ENCODE peak calls at places on chromosome 14, in eight cellular contexts. L is thoracic aorta; Z is activated CD4-positive, alpha-beta T cell treated with anti-CD3 and anti-CD28 coated beads, Interleukin-2, amount 10 ng/mL, durations not matched to agents 24 days and 14 days; G is Daoy; E is NCI-H345; I is EL; D is right cardiac atrium; H is hippocampal formation. J is an unnamed sample.

GRCh38 chr14:87628129-87628528 is 364.9 kb downstream of the GALC start:
- DNase-seq in L (peak), Z (no peak), G (peak), E (no peak), I (peak), D (peak), H (peak), J (peak)

GRCh38 chr14:90782892-90783291 is 33.3 kb downstream of the TTC7B start:
- DNase-seq in L (no peak), Z (no peak), G (no peak), E (no peak), I (no peak), D (no peak), H (no peak), J (no peak)

GRCh38 chr14:105283028-105283427 is 17.8 kb downstream of the BRF1 start:
- DNase-seq in L (no peak), Z (no peak), G (no peak), E (no peak), I (no peak), D (no peak), H (no peak), J (no peak)

GRCh38 chr14:76204436-76205230 is 52.9 kb downstream of the GPATCH2L start:
- DNase-seq in L (no peak), Z (no peak), G (no peak), E (no peak), I (no peak), D (no peak), H (no peak), J (no peak)

GRCh38 chr14:69263771-69264170 is 3.8 kb downstream of the GALNT16 start:
- DNase-seq in L (no peak), Z (no peak), G (no peak), E (no peak), I (no peak), D (peak), H (no peak), J (no peak)

GRCh38 chr14:92470215-92470614 is 43.4 kb upstream of the RIN3 start:
- DNase-seq in L (no peak), Z (no peak), G (peak), E (no peak), I (peak), D (no peak), H (no peak), J (no peak)

GRCh38 chr14:35277179-35277578 is 15.0 kb upstream of the PSMA6 start:
- DNase-seq in L (no peak), Z (no peak), G (no peak), E (no peak), I (no peak), D (no peak), H (no peak), J (no peak)

GRCh38 chr14:76007852-76008251 is 22.3 kb downstream of the IFT43 start:
- DNase-seq in L (no peak), Z (no peak), G (no peak), E (no peak), I (peak), D (no peak), H (no peak), J (no peak)

GRCh38 chr14:33483110-33483509 is 467.8 kb downstream of the EGLN3 start:
- DNase-seq in L (no peak), Z (no peak), G (no peak), E (no peak), I (no peak), D (no peak), H (no peak), J (no peak)

GRCh38 chr14:79419571-79420327 is 791.6 kb downstream of the DIO2 start:
- DNase-seq in L (no peak), Z (no peak), G (no peak), E (no peak), I (no peak), D (no peak), H (no peak), J (no peak)

GRCh38 chr14:37939442-37940028 is 268.2 kb upstream of the SSTR1 start:
- DNase-seq in L (no peak), Z (no peak), G (no peak), E (no peak), I (no peak), D (no peak), H (no peak), J (no peak)

GRCh38 chr14:23356036-23356435 is 3.3 kb upstream of the SLC22A17 start:
- DNase-seq in L (no peak), Z (no peak), G (no peak), E (no peak), I (no peak), D (no peak), H (no peak), J (no peak)

GRCh38 chr14:51473808-51474207 is 177.9 kb upstream of the FRMD6 start:
- DNase-seq in L (no peak), Z (no peak), G (peak), E (no peak), I (peak), D (no peak), H (no peak), J (no peak)

J was measured in GOT3.